ENCODE peak calls at places on chromosomes 2 and 18, in four cellular contexts. K, N, P and O are unnamed samples. For H3K36me3, the result is how much of the 10 kb centered on the place peaks cover.

GRCh38 chr2:96947949-96948348 is 38.4 kb downstream of the FAM178B start:
- DNase-seq in P (no peak), N (peak), K (no peak), O (no peak)

GRCh38 chr2:179818546-179818945 is 42.9 kb downstream of the ZNF385B start:
- DNase-seq in N (no peak), P (no peak), K (no peak), O (no peak)

GRCh38 chr18:47323158-47323557 is 71.7 kb upstream of the SKOR2 start:
- DNase-seq in K (no peak), N (no peak), P (no peak), O (no peak)

GRCh38 chr18:13290856-13291271 is 72.3 kb downstream of the LDLRAD4 start:
- DNase-seq in K (no peak), N (no peak), P (peak), O (no peak)

GRCh38 chr18:23900979-23901378 is 113.6 kb upstream of the TTC39C start:
- DNase-seq in N (no peak), P (no peak), K (no peak), O (no peak)

GRCh38 chr2:83665894-83666293 is 793.2 kb downstream of the SUCLG1 start:
- DNase-seq in P (no peak), N (no peak), K (no peak), O (no peak)

GRCh38 chr18:41096504-41096903 is 858.5 kb upstream of the PIK3C3 start:
- DNase-seq in N (no peak), K (no peak), P (no peak), O (no peak)

GRCh38 chr18:4755848-4756247 is 300.7 kb upstream of the DLGAP1 start:
- DNase-seq in N (no peak), K (no peak), P (no peak), O (no peak)

GRCh38 chr2:119025762-119026351 is 83.9 kb downstream of the MARCO start:
- DNase-seq in P (no peak), K (no peak), N (no peak), O (peak)

GRCh38 chr2:10486601-10487079 is 38.5 kb upstream of the ODC1 start:
- DNase-seq in P (no peak), N (no peak), K (no peak), O (no peak)

GRCh38 chr2:170276926-170277571 is 99.1 kb downstream of the MYO3B start:
- DNase-seq in P (no peak), K (no peak), N (no peak), O (no peak)

DNA sequence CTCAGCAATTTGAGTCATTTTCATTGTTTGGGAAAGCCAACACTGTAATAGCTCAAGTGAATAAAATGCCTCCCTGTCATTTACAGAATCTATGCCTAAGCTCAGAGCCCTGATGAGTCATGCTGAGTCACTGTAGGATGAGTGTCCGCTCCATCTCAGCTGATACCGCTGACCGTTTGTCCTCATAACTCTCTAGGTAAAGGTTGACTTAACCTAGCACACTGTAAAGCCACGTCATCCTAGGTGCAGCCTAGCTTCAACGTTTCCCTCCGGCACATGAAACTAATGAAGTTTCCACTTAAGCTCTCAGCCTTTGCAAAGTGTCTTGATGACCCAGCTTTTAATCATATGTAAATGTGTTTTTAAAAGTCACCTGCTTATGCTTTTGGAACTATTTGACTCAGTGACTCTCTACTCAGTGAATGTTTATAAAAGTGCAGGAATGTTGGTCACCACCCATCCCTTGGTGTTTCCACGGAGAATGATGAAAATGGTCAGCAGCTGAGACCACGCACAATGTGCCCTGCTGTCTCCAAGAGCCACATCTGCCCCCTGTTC is 154.0 kb downstream of the PMAIP1 start:
- DNase-seq in N (no peak), K (no peak), P (no peak), O (no peak)
- H3K36me3 ChIP-seq in N (under half), K (under half), P (under half), O (under half)

DNA sequence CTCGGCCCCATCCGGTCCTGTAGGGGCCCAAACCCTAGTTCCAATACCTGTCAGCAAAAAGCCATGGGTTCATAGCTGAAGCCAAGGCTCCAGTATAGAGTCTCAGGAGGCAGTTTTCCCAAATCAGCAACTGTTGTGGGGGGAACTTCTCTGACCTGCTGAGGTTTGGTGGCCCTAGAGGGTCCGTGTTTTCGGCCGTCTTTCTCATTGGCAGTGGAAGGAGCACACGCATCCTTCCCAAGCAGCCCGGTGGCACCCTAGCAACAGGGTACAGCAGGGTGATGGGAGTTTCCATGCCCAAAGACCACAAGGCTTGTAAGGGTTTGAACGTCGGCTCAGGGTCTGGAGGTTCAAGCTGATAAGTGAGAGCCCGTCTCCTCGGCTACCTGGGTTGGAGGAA is 6.6 kb downstream of the FOSL2 start:
- DNase-seq in P (no peak), N (peak), K (no peak), O (no peak)
- H3K4me3 ChIP-seq in P (no peak), N (peak), K (peak), O (no peak)

GRCh38 chr2:95220449-95220848 is 13.1 kb downstream of the ZNF892 start:
- DNase-seq in K (no peak), P (no peak), N (no peak), O (no peak)
- H3K36me3 ChIP-seq in K (under half), P (under half), N (under half), O (under half)

GRCh38 chr18:3159830-3160229 is 59.9 kb downstream of the MYOM1 start:
- DNase-seq in P (no peak), N (no peak), K (no peak), O (no peak)

GRCh38 chr18:3153107-3153704 is 66.6 kb downstream of the MYOM1 start:
- DNase-seq in K (no peak), N (no peak), P (no peak), O (no peak)

GRCh38 chr18:3154214-3154613 is 65.6 kb downstream of the MYOM1 start:
- DNase-seq in N (no peak), P (no peak), K (no peak), O (no peak)

GRCh38 chr18:3157086-3157485 is 62.7 kb downstream of the MYOM1 start:
- DNase-seq in K (no peak), P (no peak), N (no peak), O (no peak)

DNA sequence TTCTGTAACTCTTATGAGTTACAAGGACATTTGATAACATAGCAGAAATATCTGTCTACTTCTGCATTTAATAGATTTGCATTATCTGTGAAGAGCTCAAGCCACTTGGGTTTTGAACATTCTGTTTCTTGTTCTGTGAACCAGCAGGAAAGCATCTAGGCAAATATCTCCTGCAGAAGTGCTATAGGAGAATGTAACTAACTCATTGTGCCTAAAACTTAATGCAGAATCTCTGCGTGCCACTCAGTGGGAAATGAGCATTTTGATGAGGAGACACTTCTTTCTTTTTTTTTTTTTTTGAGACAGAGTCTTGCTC is 63.5 kb downstream of the MYOM1 start:
- DNase-seq in K (no peak), P (no peak), N (no peak), O (no peak)
- H3K4me3 ChIP-seq in K (no peak), P (no peak), N (no peak), O (no peak)

DNA sequence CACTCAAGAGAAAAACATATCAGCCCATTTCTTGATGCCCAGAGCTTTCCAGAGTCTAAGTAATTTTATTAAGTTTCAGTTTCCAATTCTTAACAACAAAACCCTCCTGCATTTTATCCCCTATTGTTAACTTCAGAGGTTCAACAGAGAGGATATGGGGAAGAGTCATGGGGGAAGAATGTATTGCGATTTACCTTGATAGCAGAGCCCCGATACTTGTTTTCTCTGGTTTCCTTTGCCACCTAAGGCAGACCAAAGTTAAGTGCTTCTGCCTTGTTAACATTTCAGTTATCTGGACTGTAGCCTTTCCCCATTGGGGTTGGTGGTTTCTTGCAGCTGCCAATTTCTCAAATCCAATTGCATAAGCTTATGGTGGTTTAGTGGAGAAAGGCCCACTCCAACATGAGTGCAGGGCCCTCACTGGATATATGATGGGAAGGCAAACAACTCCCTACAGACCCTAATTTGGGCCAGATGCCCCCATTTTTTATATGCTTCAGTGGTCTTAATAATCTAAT is 82.0 kb upstream of the ITGB6 start:
- DNase-seq in K (no peak), P (no peak), N (no peak), O (no peak)
- H3K36me3 ChIP-seq in K (under half), P (under half), N (half or more), O (under half)

GRCh38 chr2:45169339-45170190 is 160.3 kb upstream of the SIX2 start:
- DNase-seq in K (no peak), P (no peak), N (peak), O (no peak)
- H3K4me3 ChIP-seq in K (peak), P (no peak), N (peak), O (peak)

GRCh38 chr2:105288133-105288532 is 41.4 kb downstream of the TGFBRAP1 start:
- DNase-seq in N (no peak), K (no peak), P (no peak), O (no peak)

GRCh38 chr2:105287692-105288091 is 41.8 kb downstream of the TGFBRAP1 start:
- DNase-seq in P (no peak), K (no peak), N (no peak), O (no peak)

GRCh38 chr2:105294046-105294445 is 35.5 kb downstream of the TGFBRAP1 start:
- DNase-seq in P (no peak), K (no peak), N (no peak), O (no peak)

GRCh38 chr2:105291981-105292380 is 37.6 kb downstream of the TGFBRAP1 start:
- DNase-seq in N (no peak), K (no peak), P (no peak), O (no peak)

GRCh38 chr2:105290981-105291660 is 38.4 kb downstream of the TGFBRAP1 start:
- DNase-seq in N (no peak), P (no peak), K (no peak), O (no peak)
- H3K36me3 ChIP-seq in N (half or more), P (under half), K (under half), O (under half)

GRCh38 chr2:7899241-7899640 is 782.6 kb upstream of the ID2 start:
- DNase-seq in K (no peak), N (no peak), P (no peak), O (no peak)
- H3K4me3 ChIP-seq in K (no peak), N (no peak), P (no peak), O (no peak)

GRCh38 chr18:61855992-61856378 is 36.8 kb downstream of the RNF152 start:
- DNase-seq in P (no peak), N (no peak), K (no peak), O (no peak)

GRCh38 chr18:61851940-61852451 is 40.8 kb downstream of the RNF152 start:
- DNase-seq in N (no peak), K (no peak), P (no peak), O (no peak)

GRCh38 chr18:61855127-61855991 is 37.4 kb downstream of the RNF152 start:
- DNase-seq in K (no peak), P (no peak), N (no peak), O (no peak)

GRCh38 chr18:61852496-61852895 is 40.3 kb downstream of the RNF152 start:
- DNase-seq in N (no peak), K (no peak), P (no peak), O (no peak)

DNA sequence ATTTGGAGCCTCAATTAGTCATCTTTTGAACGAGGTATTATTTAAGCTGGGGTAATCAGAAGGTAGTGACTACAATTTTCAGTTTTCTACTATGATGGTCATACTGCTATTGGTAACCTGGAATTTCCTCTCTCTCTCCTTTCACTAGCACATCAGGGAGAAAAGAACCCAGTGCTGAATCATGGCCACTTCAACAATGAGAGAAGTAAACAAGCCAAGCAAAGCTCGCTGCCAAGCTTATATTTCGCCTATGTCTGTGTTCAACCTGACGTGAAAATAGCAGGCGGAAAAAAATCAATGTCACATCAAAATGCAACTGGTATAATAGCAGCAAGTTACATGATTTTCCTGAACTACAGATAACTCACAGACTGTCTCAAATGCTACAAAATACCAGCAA is 38.2 kb downstream of the RNF152 start:
- DNase-seq in K (no peak), P (no peak), N (no peak), O (no peak)
- H3K36me3 ChIP-seq in K (under half), P (under half), N (under half), O (under half)